ENCODE peak calls at places on chromosome 18, in eight cellular contexts. G is foreskin keratinocyte, Q is PC-9, A is GM23338, D is left ventricle myocardium inferior, R is IMR-90, N is esophagus muscularis mucosa, P is fibroblast of lung. M is an unnamed sample.

GRCh38 chr18:8800445-8800844 is 95.1 kb downstream of the MTCL1 start:
- DNase-seq in G (peak), Q (peak), A (peak), D (no peak), R (peak), N (no peak), P (peak), M (peak)

GRCh38 chr18:3692113-3692621 is 242.2 kb downstream of the TGIF1 start:
- DNase-seq in G (no peak), Q (no peak), A (no peak), D (no peak), R (no peak), N (peak), P (no peak), M (no peak)

GRCh38 chr18:62979172-62979571 is 263.8 kb downstream of the PHLPP1 start:
- DNase-seq in G (no peak), Q (no peak), A (no peak), D (no peak), R (peak), N (no peak), P (peak), M (peak)

GRCh38 chr18:50606609-50607008 is 46.7 kb downstream of the MAPK4 start:
- DNase-seq in G (no peak), Q (no peak), A (no peak), D (no peak), R (no peak), N (no peak), P (no peak), M (no peak)

GRCh38 chr18:67308819-67309218 is 207.7 kb downstream of the DSEL start:
- DNase-seq in G (no peak), Q (no peak), A (no peak), D (no peak), R (no peak), N (no peak), P (no peak), M (no peak)

GRCh38 chr18:76537621-76538020 is 42.6 kb upstream of the ZNF516 start:
- DNase-seq in G (no peak), Q (no peak), A (no peak), D (no peak), R (no peak), N (peak), P (no peak), M (no peak)

GRCh38 chr18:79610461-79611039 is 69.1 kb upstream of the CTDP1 start:
- DNase-seq in G (no peak), Q (no peak), A (no peak), D (no peak), R (no peak), N (no peak), P (no peak), M (no peak)

GRCh38 chr18:56257215-56257614 is 381.2 kb downstream of the TXNL1 start:
- DNase-seq in G (no peak), Q (no peak), A (no peak), D (no peak), R (peak), N (no peak), P (peak), M (no peak)

GRCh38 chr18:53790817-53791216 is 433.7 kb downstream of the MBD2 start:
- DNase-seq in G (no peak), Q (no peak), A (no peak), D (no peak), R (no peak), N (no peak), P (peak), M (no peak)

GRCh38 chr18:9765505-9765904 is 57.4 kb downstream of the RAB31 start:
- DNase-seq in G (no peak), Q (no peak), A (peak), D (no peak), R (no peak), N (peak), P (no peak), M (no peak)

GRCh38 chr18:54233228-54233625 is 8.8 kb upstream of the MBD2 start:
- DNase-seq in G (peak), Q (no peak), A (no peak), D (no peak), R (no peak), N (no peak), P (no peak), M (no peak)

GRCh38 chr18:41828137-41828536 is 126.9 kb upstream of the PIK3C3 start:
- DNase-seq in G (no peak), Q (no peak), A (no peak), D (no peak), R (no peak), N (no peak), P (no peak), M (no peak)

GRCh38 chr18:3448845-3449701 is 899 bp upstream of the TGIF1 start:
- DNase-seq in G (peak), Q (peak), A (peak), D (peak), R (peak), N (peak), P (peak), M (peak)

GRCh38 chr18:11260963-11261441 is 111.6 kb upstream of the PIEZO2 start:
- DNase-seq in G (no peak), Q (no peak), A (peak), D (no peak), R (no peak), N (no peak), P (no peak), M (no peak)

GRCh38 chr18:51196116-51196810 is 1.2 kb downstream of the MEX3C start:
- DNase-seq in G (no peak), Q (peak), A (no peak), D (peak), R (peak), N (no peak), P (peak), M (no peak)

GRCh38 chr18:57023483-57023882 is 123.4 kb upstream of the BOD1L2 start:
- DNase-seq in G (no peak), Q (no peak), A (no peak), D (no peak), R (no peak), N (no peak), P (no peak), M (no peak)

GRCh38 chr18:44679912-44680270 is 797 bp upstream of the SETBP1 start:
- DNase-seq in G (no peak), Q (no peak), A (peak), D (peak), R (peak), N (peak), P (peak), M (no peak)

GRCh38 chr18:48345596-48345995 is 63.6 kb downstream of the ZBTB7C start:
- DNase-seq in G (no peak), Q (no peak), A (peak), D (no peak), R (peak), N (no peak), P (peak), M (no peak)

GRCh38 chr18:2881490-2882195 is 34.8 kb downstream of the EMILIN2 start:
- DNase-seq in G (no peak), Q (no peak), A (no peak), D (peak), R (peak), N (peak), P (peak), M (no peak)

GRCh38 chr18:8792688-8793316 is 87.4 kb downstream of the MTCL1 start:
- DNase-seq in G (no peak), Q (no peak), A (no peak), D (no peak), R (no peak), N (no peak), P (no peak), M (no peak)

GRCh38 chr18:12038082-12038660 is 55.5 kb upstream of the ANKRD62 start:
- DNase-seq in G (no peak), Q (peak), A (peak), D (no peak), R (no peak), N (no peak), P (no peak), M (peak)

GRCh38 chr18:68455229-68455603 is 259.7 kb downstream of the TMX3 start:
- DNase-seq in G (no peak), Q (no peak), A (no peak), D (no peak), R (no peak), N (no peak), P (no peak), M (no peak)
- H3K27ac ChIP-seq in G (no peak), Q (no peak), A (no peak), D (no peak), R (no peak), N (no peak), P (no peak), M (no peak)

DNA sequence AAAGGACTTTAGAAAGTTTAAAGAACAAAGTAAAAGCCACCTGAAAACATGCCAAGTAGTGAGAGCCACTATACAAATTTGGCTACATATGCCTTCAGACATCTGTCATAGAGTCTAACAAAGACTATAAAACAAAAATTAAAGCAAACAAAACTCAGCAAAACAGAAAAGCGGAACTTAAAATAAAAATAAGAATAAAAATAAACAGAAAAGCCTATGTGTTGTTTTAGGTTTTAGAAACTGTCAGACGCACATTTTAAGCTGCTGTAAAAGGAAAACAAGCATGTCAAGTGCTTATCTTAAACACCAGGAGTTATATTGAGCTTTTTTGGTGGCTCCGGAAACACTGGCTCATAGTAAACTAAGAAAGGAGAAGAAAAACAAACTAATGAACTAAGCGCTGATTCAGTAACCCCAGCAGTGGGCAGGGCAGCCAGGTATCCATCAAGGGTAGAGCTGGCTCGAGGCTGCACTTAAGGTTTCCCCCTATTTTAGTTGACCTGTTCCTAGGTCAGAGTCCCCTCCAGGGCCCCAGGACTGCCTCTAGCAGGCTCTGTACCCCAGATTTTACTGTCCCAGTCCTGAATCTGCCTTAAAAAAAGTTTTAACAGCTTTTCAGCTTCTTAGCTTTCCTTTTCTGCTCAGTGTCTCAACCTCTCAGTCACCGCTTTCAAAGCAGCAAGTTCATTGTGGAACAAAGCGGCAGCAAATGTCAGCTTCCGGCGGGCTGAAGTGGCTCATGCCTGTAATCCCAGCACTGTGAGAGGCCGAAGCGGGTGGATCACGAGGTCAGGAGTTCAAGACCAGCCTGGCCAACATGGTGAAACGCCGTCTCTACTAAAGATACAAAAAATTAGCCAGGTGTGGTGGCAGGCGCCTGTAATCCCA is 15.3 kb upstream of the RMC1 start:
- DNase-seq in G (no peak), Q (no peak), A (peak), D (no peak), R (peak), N (no peak), P (peak), M (no peak)
- H3K27ac ChIP-seq in G (no peak), Q (no peak), A (peak), D (peak), R (no peak), N (peak), P (no peak), M (no peak)

DNA sequence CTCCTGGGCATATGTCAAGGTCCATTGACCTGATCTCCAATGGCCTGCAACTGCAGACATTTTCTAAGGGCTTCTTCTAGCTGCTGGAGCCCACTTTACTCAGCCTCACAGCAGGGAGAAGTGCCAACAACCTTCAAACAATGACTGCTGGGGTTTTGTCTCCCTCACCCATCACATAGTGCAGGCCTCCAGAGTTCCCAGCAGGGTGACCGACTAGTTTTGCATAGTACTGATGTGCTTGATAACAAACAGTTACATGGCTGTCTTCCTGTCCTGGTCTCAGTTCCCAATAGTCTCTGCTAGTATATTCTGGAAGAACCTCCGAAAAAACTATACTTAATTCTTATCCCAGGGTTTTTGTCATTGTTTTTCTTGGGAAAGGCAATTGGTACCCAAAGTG is 10.4 kb upstream of the NETO1 start:
- DNase-seq in G (no peak), Q (no peak), A (peak), D (no peak), R (no peak), N (peak), P (no peak), M (no peak)
- H3K27ac ChIP-seq in G (no peak), Q (no peak), A (no peak), D (no peak), R (no peak), N (no peak), P (no peak), M (no peak)

DNA sequence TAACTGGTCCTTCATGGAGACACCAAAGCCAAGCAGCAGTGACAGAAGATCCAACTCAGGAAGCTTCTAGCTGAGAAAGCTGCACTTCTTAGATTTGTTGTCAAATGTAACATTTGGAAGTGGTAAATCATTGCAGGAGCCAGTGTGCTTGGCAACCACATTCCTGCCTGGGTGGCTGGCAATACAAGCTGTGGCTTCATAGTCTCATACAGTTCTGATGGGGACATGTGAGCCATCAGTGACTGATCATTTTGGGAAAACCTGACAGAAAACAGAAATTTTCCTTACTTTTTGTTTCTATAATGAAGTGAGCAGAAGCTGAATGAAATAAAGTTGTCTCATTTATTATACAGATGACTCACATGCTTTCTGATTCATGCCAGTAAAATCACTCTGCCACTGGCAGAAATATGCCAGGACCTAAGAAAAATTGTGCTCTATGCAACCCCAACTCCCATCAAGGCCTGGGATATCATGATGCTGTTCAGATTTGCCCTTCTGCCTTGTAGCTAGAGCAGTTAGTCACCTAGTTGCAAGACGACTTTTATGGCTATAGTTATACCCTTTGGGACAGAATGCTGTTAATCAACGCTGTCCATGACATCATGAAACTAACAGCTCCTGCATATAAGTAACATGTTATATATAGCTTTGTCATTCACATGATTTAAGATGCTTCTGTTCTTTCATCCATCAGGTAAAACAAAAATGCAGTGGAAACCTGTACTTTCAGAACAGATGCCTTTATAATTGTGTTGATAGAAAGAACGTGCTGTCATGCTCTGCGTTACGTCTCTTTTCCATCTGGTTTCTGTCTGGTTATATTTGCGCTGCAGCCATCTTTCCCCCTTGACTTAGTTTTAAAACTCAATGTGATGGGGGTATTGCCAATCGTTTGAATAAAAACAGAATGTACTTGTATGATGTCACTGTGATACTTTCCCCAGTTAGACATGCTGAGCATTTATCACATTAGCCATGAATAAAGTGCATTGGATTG is 508.3 kb downstream of the ADCYAP1 start:
- DNase-seq in G (no peak), Q (no peak), A (no peak), D (no peak), R (no peak), N (no peak), P (no peak), M (no peak)
- H3K27ac ChIP-seq in G (no peak), Q (no peak), A (no peak), D (no peak), R (no peak), N (no peak), P (no peak), M (no peak)

DNA sequence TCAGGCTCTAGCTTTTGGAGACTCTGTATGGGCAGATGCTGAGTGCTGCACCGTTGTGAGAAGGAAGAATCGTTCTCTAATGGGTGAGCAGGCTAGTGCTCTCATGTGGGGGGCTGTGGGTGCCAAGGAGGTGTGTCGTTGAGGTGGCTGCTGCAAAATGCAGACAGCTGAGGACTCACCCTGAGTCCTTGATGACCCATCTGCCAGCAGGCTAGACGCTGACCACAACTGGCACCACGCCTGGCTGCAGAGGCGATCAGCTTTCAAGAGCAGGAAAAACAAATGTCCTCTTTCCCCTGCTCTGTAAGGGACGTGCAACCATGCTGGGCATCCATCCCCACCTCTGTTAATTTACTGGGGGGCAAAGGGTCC is 48.2 kb downstream of the HAUS1 start:
- DNase-seq in G (no peak), Q (peak), A (no peak), D (peak), R (peak), N (no peak), P (peak), M (peak)
- H3K27ac ChIP-seq in G (no peak), Q (peak), A (no peak), D (peak), R (peak), N (no peak), P (no peak), M (peak)

GRCh38 chr18:26419746-26420145 is 128.6 kb downstream of the KCTD1 start:
- DNase-seq in G (no peak), Q (no peak), A (no peak), D (no peak), R (no peak), N (peak), P (no peak), M (no peak)

GRCh38 chr18:26424428-26425147 is 123.8 kb downstream of the KCTD1 start:
- DNase-seq in G (no peak), Q (no peak), A (no peak), D (no peak), R (no peak), N (peak), P (no peak), M (no peak)

GRCh38 chr18:26422472-26423162 is 125.7 kb downstream of the KCTD1 start:
- DNase-seq in G (no peak), Q (no peak), A (no peak), D (no peak), R (no peak), N (peak), P (no peak), M (no peak)

GRCh38 chr18:26421931-26422330 is 126.4 kb downstream of the KCTD1 start:
- DNase-seq in G (no peak), Q (no peak), A (no peak), D (no peak), R (no peak), N (no peak), P (no peak), M (no peak)

DNA sequence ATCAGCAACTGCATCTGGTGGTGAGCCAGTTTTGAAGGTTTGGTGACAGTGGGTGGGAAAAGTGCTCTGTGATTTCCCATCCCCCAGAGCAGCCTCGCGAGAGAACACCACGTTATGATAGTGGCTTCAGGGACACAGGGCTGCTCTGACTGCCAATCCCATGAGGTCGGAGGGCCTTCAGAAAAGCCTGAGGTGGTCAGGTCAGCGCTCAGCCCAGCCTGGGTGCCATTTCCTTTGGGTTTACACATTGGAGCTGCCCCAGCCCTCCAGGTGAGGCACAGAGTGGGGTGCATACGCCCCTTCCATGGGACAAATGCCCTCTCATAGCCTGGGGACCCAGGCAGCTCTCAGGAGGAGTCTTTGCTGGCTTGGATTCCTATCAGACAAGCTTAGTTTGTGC is 126.8 kb downstream of the KCTD1 start:
- DNase-seq in G (no peak), Q (no peak), A (no peak), D (no peak), R (no peak), N (peak), P (no peak), M (no peak)
- H3K27ac ChIP-seq in G (no peak), Q (no peak), A (no peak), D (no peak), R (no peak), N (no peak), P (no peak), M (no peak)